ENCODE peak calls at places on chromosomes 11 and 22, in seven cellular contexts. I, H, B, S, E, Z and T are unnamed samples.

GRCh38 chr22:29726104-29726503 is 6.3 kb downstream of the CABP7 start:
- DNase-seq in S (no peak), I (no peak), Z (no peak), B (no peak), H (no peak), E (no peak), T (no peak)

GRCh38 chr11:5624489-5625278 is at the start of gene TRIM34:
- DNase-seq in H (peak; percentile 76), S (peak; percentile 62), B (no peak), I (peak; percentile 67), E (peak; percentile 83), Z (peak; percentile 74), T (peak; percentile 29)

GRCh38 chr11:15497366-15497765 is 382.6 kb downstream of the INSC start:
- DNase-seq in I (peak; percentile 8), B (no peak), Z (peak; percentile 23), E (no peak), H (peak; percentile 19), S (no peak), T (no peak)

GRCh38 chr11:102546427-102546826 is 15.9 kb upstream of the MMP7 start:
- DNase-seq in E (no peak), B (no peak), Z (no peak), S (no peak), I (no peak), H (no peak), T (no peak)

GRCh38 chr11:111680486-111681175 is 78.4 kb downstream of the SIK2 start:
- DNase-seq in H (no peak), I (no peak), Z (no peak), E (no peak), B (no peak), S (no peak), T (no peak)

GRCh38 chr11:107957109-107957588 is 28.9 kb downstream of the RAB39A start:
- DNase-seq in S (no peak), B (no peak), Z (no peak), I (no peak), H (no peak), E (no peak), T (no peak)

GRCh38 chr11:117816151-117816741 is 8.3 kb downstream of the FXYD2 start:
- DNase-seq in S (no peak), H (peak; percentile 77), B (peak; percentile 58), I (no peak), Z (peak; percentile 75), E (peak; percentile 36), T (no peak)

GRCh38 chr22:43432883-43433415 is 21.1 kb downstream of the MPPED1 start:
- DNase-seq in Z (no peak), B (no peak), H (no peak), S (no peak), I (no peak), E (no peak), T (no peak)

GRCh38 chr11:103202048-103202651 is 92.9 kb downstream of the DYNC2H1 start:
- DNase-seq in B (no peak), E (peak; percentile 9), S (no peak), Z (no peak), I (no peak), H (peak; percentile 43), T (peak; percentile 5)

GRCh38 chr11:124920870-124921609 is 2.0 kb downstream of the HEPN1 start:
- DNase-seq in B (peak; percentile 91), Z (peak; percentile 63), H (peak; percentile 87), E (peak; percentile 25), I (peak; percentile 44), S (peak; percentile 54), T (peak; percentile 47)

GRCh38 chr11:77171885-77172665 is 44.0 kb downstream of the MYO7A start:
- DNase-seq in I (no peak), Z (no peak), E (no peak), S (no peak), B (peak; percentile 54), H (peak; percentile 54), T (no peak)

GRCh38 chr11:65774525-65775306 is 6.1 kb downstream of the AP5B1 start:
- DNase-seq in I (no peak), H (no peak), B (no peak), E (no peak), S (no peak), Z (peak; percentile 23), T (no peak)

GRCh38 chr11:27100534-27100933 is 59.9 kb downstream of the BBOX1 start:
- DNase-seq in Z (no peak), H (no peak), B (no peak), S (no peak), I (no peak), E (no peak), T (no peak)

GRCh38 chr11:110972640-110973039 is 260.4 kb upstream of the ARHGAP20 start:
- DNase-seq in S (no peak), E (peak; percentile 28), Z (no peak), B (no peak), I (no peak), H (peak; percentile 51), T (no peak)

GRCh38 chr11:69167130-69167915 is 11.6 kb downstream of the SMIM38 start:
- DNase-seq in E (no peak), S (no peak), H (no peak), I (no peak), B (no peak), Z (no peak), T (no peak)

GRCh38 chr22:48439560-48440135 is 1388.0 kb downstream of the BRD1 start:
- DNase-seq in E (no peak), B (peak; percentile 23), H (no peak), S (no peak), Z (no peak), I (no peak), T (no peak)

GRCh38 chr11:57751676-57752253 is at the start of gene BTBD18:
- DNase-seq in E (peak; percentile 35), S (no peak), Z (peak; percentile 69), B (no peak), H (peak; percentile 71), I (peak; percentile 48), T (no peak)

GRCh38 chr11:76236092-76237026 is 30.1 kb upstream of the WNT11 start:
- DNase-seq in I (peak; percentile 63), H (peak; percentile 80), S (no peak), Z (peak; percentile 63), E (peak; percentile 66), B (peak; percentile 83), T (no peak)

GRCh38 chr11:11909727-11910126 is 68.0 kb downstream of the USP47 start:
- DNase-seq in Z (no peak), I (no peak), H (no peak), E (no peak), B (no peak), S (no peak), T (no peak)

GRCh38 chr11:105070221-105070789 is 25.2 kb upstream of the CARD16 start:
- DNase-seq in B (no peak), S (no peak), E (no peak), Z (no peak), I (no peak), H (no peak), T (no peak)

GRCh38 chr11:15692739-15693138 is 578.0 kb downstream of the INSC start:
- DNase-seq in I (no peak), Z (no peak), H (no peak), E (no peak), B (no peak), S (no peak), T (no peak)

DNA sequence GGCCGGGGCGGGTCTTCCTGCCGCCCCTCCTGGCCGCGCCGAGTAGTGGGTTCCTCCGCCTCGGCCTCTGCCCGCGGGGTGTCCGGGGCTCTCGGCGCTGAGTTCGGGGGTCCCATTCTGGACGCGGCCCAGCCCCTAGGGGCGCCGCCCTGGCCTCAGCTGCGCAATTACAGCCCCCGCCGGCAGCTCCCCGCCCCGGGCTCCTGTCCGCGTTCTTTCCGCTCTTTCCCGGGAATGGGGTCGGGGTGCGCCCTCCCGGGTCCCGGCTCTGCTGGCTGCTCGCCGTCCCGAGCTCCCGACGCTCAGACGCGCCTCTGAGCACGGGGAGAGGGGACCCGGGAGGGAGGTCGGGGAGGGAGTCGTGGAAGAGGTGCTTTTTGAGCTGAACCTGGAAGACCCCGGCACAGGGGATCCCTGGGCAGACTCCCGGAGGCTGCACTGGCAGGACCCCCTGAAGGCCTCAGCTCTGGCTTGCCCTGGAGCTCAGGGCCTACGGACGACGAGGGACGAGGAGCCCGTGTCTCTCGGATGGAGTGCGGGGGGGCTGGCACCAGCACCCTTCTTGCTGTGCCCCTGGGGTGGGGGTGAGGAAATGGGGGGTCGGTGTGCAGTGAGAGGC is 543 bp downstream of the TSPAN4 start:
- DNase-seq in H (no peak), S (no peak), E (no peak), I (no peak), Z (no peak), B (no peak), T (no peak)
- H3K4me1 ChIP-seq in H (peaks cover 41% of the 10 kb centered on the region), S (peaks cover 25% of the 10 kb centered on the region), E (peaks cover 12% of the 10 kb centered on the region), I (peaks cover 73% of the 10 kb centered on the region), Z (peaks cover 64% of the 10 kb centered on the region), B (peaks cover 38% of the 10 kb centered on the region), T (peaks cover 13% of the 10 kb centered on the region)

DNA sequence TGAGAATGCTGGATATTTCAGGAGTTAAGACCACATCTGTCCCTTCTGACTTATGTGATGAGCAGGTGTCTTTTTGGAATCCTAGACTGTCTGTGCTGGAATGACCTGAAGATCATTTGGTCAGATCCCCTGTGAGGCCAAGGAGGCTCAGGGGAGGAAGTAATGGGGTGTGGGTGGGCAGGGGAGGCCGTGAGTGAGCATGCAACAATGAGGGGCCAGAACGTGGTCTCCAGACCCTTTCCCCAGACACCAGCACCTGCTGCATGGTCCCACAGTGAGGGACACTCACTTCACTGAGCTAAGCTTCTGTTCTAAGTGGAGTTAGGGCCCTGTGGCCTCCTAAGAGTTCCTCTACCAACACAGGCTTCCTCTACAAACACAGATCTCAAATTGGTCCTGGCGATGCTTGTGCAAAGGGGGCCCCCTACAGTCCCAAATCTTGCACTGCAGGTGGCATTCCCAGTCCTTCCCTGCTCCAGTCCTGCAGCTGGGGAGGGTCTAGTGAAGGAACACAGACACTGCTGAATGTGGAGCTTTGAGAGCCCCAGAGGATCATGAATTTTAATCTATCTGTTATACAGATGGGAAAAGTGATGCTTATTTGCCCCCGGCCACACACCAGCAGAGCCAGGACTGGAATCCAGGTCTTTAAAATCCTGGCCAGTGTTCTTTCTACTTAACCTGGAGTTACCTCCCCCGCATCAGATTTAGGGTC is 7.4 kb downstream of the USP2 start:
- DNase-seq in Z (peak; percentile 87), E (peak; percentile 53), I (peak; percentile 84), B (no peak), S (peak; percentile 76), H (peak; percentile 88), T (no peak)
- H3K27ac ChIP-seq in Z (peak overlapping the region; percentile 95), E (no peak overlapping the region), I (no peak overlapping the region), B (peak overlapping the region; percentile 97), S (peak overlapping the region; percentile 93), H (no peak overlapping the region), T (no peak overlapping the region)

GRCh38 chr11:119373059-119373875 is 8.2 kb downstream of the USP2 start:
- DNase-seq in E (no peak), S (peak; percentile 26), H (no peak), Z (no peak), I (no peak), B (no peak), T (no peak)
- H3K4me1 ChIP-seq in E (peaks cover 13% of the 10 kb centered on the region), S (peaks cover 19% of the 10 kb centered on the region), H (peaks cover 38% of the 10 kb centered on the region), Z (peaks cover 95% of the 10 kb centered on the region), I (peaks cover 51% of the 10 kb centered on the region), B (peaks cover 53% of the 10 kb centered on the region), T (peaks cover 10% of the 10 kb centered on the region)

DNA sequence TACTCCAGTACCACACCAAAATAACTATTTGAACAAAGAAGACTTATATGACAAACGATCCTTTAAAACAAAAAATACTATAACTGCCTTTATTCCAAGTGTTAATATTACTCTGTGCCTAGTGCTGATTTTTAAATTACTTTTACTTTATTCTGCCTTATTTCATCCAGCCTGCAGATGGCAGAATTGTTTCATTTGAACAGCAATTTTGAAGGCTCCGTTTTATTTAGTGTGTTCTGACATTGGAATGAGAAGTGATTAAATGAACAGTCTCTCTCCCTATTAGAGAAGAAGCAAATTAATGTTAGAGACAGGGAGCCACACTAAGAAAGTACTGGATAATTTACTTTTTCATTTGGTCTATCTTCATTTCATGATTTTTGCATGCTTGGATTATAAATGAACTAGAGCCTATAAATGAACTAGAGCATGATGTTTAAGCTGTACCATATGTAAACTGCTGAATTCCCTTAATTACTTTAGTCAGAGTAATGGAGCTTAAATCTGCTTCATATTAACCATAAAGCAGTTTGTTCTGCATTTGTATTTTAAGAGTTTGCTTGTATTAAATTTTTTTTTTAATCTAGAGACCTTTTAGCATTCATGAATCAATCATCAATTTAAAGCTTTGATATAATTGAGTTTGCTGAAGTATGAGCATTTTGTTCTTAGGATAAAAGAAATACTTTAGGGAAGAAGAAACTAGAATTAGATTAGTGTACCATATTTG is 9.8 kb downstream of the PDHX start:
- DNase-seq in S (no peak), H (peak; percentile 51), B (no peak), E (peak; percentile 33), I (no peak), Z (no peak), T (no peak)
- H3K27ac ChIP-seq in S (peak overlapping the region; percentile 57), H (no peak overlapping the region), B (no peak overlapping the region), E (no peak overlapping the region), I (no peak overlapping the region), Z (peak overlapping the region; percentile 7), T (no peak overlapping the region)